ENCODE peak calls at places on chromosome 21, in nine cellular contexts. V, L, H, F, W, O, R, G and X are unnamed samples.
A peak's percentile ranks its signal among the peaks of the same experiment; 100 is the strongest.

GRCh38 chr21:46603228-46603627 is 1.7 kb downstream of the S100B start:
- DNase-seq in V (no peak), L (no peak), H (no peak), F (peak; percentile 20), W (no peak), O (peak; percentile 23), R (no peak), G (peak; percentile 44), X (peak; percentile 11)

GRCh38 chr21:26444646-26445045 is 128.4 kb downstream of the CYYR1 start:
- DNase-seq in V (no peak), L (no peak), H (no peak), F (no peak), W (no peak), O (no peak), R (no peak), G (no peak), X (no peak)

GRCh38 chr21:20292280-20292679 is 705.9 kb upstream of the NCAM2 start:
- DNase-seq in V (no peak), L (no peak), H (no peak), F (no peak), W (no peak), O (no peak), R (no peak), G (no peak), X (no peak)

GRCh38 chr21:29155118-29155932 is 24.9 kb downstream of the MAP3K7CL start:
- DNase-seq in V (peak; percentile 41), L (no peak), H (peak; percentile 23), F (peak; percentile 5), W (no peak), O (peak; percentile 39), R (peak; percentile 82), G (no peak), X (peak; percentile 63)

GRCh38 chr21:29196021-29196663 is 65.7 kb downstream of the MAP3K7CL start:
- DNase-seq in V (peak; percentile 75), L (no peak), H (peak; percentile 76), F (peak; percentile 39), W (no peak), O (peak; percentile 95), R (no peak), G (peak; percentile 75), X (peak; percentile 94)

GRCh38 chr21:42754270-42754933 is 101.0 kb downstream of the PDE9A start:
- DNase-seq in V (no peak), L (no peak), H (no peak), F (no peak), W (no peak), O (no peak), R (no peak), G (no peak), X (no peak)

GRCh38 chr21:31283025-31283424 is 61.0 kb downstream of the TIAM1 start:
- DNase-seq in V (no peak), L (no peak), H (no peak), F (no peak), W (no peak), O (no peak), R (no peak), G (no peak), X (peak; percentile 11)

GRCh38 chr21:43313221-43313938 is 113.6 kb downstream of the SIK1 start:
- DNase-seq in V (no peak), L (no peak), H (no peak), F (no peak), W (no peak), O (no peak), R (peak; percentile 55), G (no peak), X (no peak)

GRCh38 chr21:27190601-27191000 is 223.7 kb upstream of the ADAMTS5 start:
- DNase-seq in V (peak; percentile 33), L (no peak), H (no peak), F (no peak), W (no peak), O (peak; percentile 48), R (no peak), G (no peak), X (no peak)

GRCh38 chr21:29613021-29613420 is 314.3 kb downstream of the BACH1 start:
- DNase-seq in V (no peak), L (no peak), H (no peak), F (no peak), W (no peak), O (no peak), R (no peak), G (peak; percentile 34), X (peak; percentile 6)

GRCh38 chr21:35528109-35529042 is 479.3 kb upstream of the RUNX1 start:
- DNase-seq in V (peak; percentile 41), L (no peak), H (no peak), F (no peak), W (no peak), O (no peak), R (peak; percentile 62), G (no peak), X (no peak)

GRCh38 chr21:15627823-15628222 is 102.0 kb upstream of the USP25 start:
- DNase-seq in V (no peak), L (no peak), H (no peak), F (no peak), W (no peak), O (no peak), R (no peak), G (no peak), X (no peak)

GRCh38 chr21:15625363-15625762 is 104.4 kb upstream of the USP25 start:
- DNase-seq in V (no peak), L (no peak), H (no peak), F (no peak), W (no peak), O (no peak), R (no peak), G (no peak), X (peak; percentile 57)

GRCh38 chr21:15627011-15627410 is 102.8 kb upstream of the USP25 start:
- DNase-seq in V (no peak), L (no peak), H (no peak), F (no peak), W (no peak), O (no peak), R (no peak), G (no peak), X (no peak)

DNA sequence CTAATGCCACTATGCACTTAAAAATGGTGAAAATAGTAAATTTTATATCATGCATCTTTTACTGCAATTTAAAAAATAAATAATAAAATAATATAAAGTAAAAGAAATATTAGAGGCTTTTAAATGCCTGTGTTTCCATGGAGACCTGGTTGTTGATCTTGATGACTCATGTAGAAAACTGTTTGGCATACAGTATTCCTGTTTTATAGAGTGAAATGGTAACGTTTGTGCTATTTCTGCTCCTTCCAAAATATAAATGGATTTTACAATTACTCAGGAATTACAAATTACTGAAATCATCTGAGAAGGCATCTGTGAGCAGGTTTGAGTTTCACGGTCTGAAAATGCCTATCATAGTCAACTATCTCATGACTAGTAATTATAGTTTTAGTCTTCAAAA is 98.4 kb upstream of the USP25 start:
- DNase-seq in V (no peak), L (no peak), H (no peak), F (no peak), W (no peak), O (peak; percentile 81), R (no peak), G (no peak), X (peak; percentile 32)
- H3K4me3 ChIP-seq in V (no peak overlapping the region), L (no peak overlapping the region), H (no peak overlapping the region), F (no peak overlapping the region), W (no peak overlapping the region), O (no peak overlapping the region), R (no peak overlapping the region), G (no peak overlapping the region), X (no peak overlapping the region)

DNA sequence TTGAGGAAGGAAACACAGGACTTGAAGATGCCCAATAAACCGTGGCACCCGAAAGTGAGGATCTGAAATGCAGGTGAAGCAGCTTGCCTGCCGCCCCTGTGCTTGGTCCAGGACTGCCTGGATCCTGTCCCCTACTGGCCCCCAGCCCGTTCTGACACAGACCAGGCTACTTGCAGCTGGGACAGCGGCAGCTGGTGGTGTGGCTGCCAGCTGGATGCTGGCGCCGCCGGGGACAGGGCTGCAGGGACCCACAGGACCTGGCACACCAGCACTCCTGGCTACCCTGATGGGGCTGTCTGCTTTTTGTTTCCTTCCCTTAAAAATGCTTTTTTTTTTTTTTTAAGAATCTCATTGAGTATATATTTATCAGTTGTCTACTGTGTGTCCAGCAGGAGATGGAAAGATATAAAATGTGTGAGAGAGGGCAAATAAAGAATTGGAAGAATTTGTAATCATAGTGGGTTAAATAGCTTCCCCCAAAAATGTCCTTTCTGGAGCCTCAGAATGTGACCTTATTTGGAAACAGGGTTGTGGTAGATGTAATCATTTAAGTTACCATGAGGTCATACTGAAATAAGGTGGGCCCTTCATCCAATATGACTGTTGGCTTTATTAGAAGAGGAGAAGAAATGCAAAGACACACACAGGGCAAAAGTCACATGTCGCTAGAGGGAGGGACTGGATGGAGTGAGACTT is 165.6 kb downstream of the DSCAM start:
- DNase-seq in V (no peak), L (no peak), H (no peak), F (no peak), W (no peak), O (no peak), R (peak; percentile 65), G (no peak), X (no peak)
- H3K4me3 ChIP-seq in V (no peak overlapping the region), L (no peak overlapping the region), H (no peak overlapping the region), F (no peak overlapping the region), W (no peak overlapping the region), O (no peak overlapping the region), R (no peak overlapping the region), G (no peak overlapping the region), X (no peak overlapping the region)

GRCh38 chr21:40049959-40050290 is 182.7 kb downstream of the PCP4 start:
- DNase-seq in V (no peak), L (no peak), H (no peak), F (no peak), W (no peak), O (no peak), R (no peak), G (no peak), X (no peak)
- H3K4me3 ChIP-seq in V (no peak overlapping the region), L (no peak overlapping the region), H (no peak overlapping the region), F (no peak overlapping the region), W (no peak overlapping the region), O (no peak overlapping the region), R (no peak overlapping the region), G (no peak overlapping the region), X (no peak overlapping the region)

GRCh38 chr21:38300180-38300579 is 43.4 kb downstream of the KCNJ15 start:
- DNase-seq in V (no peak), L (no peak), H (no peak), F (no peak), W (no peak), O (no peak), R (no peak), G (no peak), X (no peak)
- H3K4me3 ChIP-seq in V (no peak overlapping the region), L (no peak overlapping the region), H (no peak overlapping the region), F (no peak overlapping the region), W (no peak overlapping the region), O (no peak overlapping the region), R (no peak overlapping the region), G (no peak overlapping the region), X (no peak overlapping the region)

DNA sequence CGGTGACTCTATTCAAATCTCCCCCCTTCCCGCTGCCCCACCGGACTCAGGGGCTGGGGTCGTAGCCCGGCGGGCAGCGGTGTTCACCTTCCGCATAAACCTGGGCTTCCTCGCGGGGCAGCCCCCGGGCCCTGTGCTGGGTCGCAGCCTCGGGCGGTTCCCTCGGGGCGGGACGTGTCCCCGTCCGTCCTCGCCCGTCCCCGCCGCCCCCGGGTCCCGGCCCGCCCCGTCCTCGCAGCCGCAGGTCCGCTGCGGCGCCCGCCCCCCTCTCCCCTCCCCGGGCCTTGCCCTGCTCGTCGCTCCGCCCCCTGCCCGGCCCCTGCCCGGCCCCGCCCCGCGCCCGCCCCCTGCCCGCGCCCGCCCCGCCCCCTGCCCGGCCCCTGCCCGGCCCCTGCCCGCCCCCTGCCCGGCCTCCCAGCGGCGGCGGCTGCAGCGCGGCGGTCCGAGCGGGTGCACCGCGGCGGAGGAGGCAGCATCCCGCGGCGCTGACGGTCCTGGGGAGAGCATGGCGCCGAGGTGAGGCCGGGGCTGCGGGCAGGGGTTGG is at the start of gene COL18A1:
- DNase-seq in V (peak; percentile 56), L (no peak), H (no peak), F (peak; percentile 67), W (peak; percentile 86), O (peak; percentile 43), R (peak; percentile 84), G (peak; percentile 99), X (peak; percentile 52)
- H3K4me3 ChIP-seq in V (peak within 1 kb of the TSS; percentile 45), L (peak within 1 kb of the TSS; percentile 30), H (peak within 1 kb of the TSS; percentile 12), F (peak within 1 kb of the TSS; percentile 58), W (peak within 1 kb of the TSS; percentile 77), O (peak within 1 kb of the TSS; percentile 68), R (peak within 1 kb of the TSS; percentile 67), G (peak within 1 kb of the TSS; percentile 51), X (peak within 1 kb of the TSS; percentile 26)